ENCODE peak calls at places on chromosome 7, in nine cellular contexts. Y, R, J, A, W, U, L, O and E are unnamed samples.

GRCh38 chr7:150367187-150367510 is 1.5 kb upstream of the REPIN1 start:
- DNase-seq in U (no peak), J (no peak), L (no peak), R (no peak), A (no peak), W (no peak), O (no peak), Y (no peak), E (no peak)

GRCh38 chr7:78620931-78621330 is 822.4 kb downstream of the PHTF2 start:
- DNase-seq in W (no peak), L (no peak), O (no peak), R (no peak), A (no peak), J (no peak), Y (no peak), U (no peak), E (no peak)

GRCh38 chr7:26321440-26321839 is 29.8 kb downstream of the SNX10 start:
- DNase-seq in U (no peak), J (no peak), A (no peak), W (no peak), O (no peak), R (no peak), L (no peak), Y (no peak), E (no peak)

GRCh38 chr7:45890902-45891461 is 2.7 kb downstream of the IGFBP1 start:
- DNase-seq in W (no peak), Y (no peak), L (no peak), U (no peak), R (no peak), J (peak), A (no peak), O (no peak), E (no peak)

GRCh38 chr7:55490099-55490498 is 82.2 kb downstream of the VOPP1 start:
- DNase-seq in A (no peak), Y (no peak), J (no peak), O (no peak), W (no peak), U (no peak), R (no peak), L (no peak), E (no peak)

GRCh38 chr7:99997545-99998137 is 17.8 kb upstream of the ZKSCAN1 start:
- DNase-seq in U (no peak), W (no peak), L (peak), J (peak), O (peak), Y (peak), R (peak), A (peak), E (peak)

GRCh38 chr7:148962823-148963582 is 65.3 kb downstream of the PDIA4 start:
- DNase-seq in J (peak), A (no peak), W (no peak), R (peak), U (peak), L (peak), O (peak), Y (peak), E (peak)

GRCh38 chr7:55538538-55538937 is 33.8 kb downstream of the VOPP1 start:
- DNase-seq in Y (no peak), A (no peak), O (no peak), L (no peak), U (no peak), W (no peak), J (no peak), R (no peak), E (no peak)

GRCh38 chr7:126803060-126803665 is 449.6 kb downstream of the GRM8 start:
- DNase-seq in U (no peak), O (peak), A (no peak), L (no peak), Y (peak), J (peak), R (no peak), W (no peak), E (no peak)

GRCh38 chr7:5286933-5287332 is 4.2 kb downstream of the SLC29A4 start:
- DNase-seq in L (no peak), Y (no peak), O (no peak), J (no peak), R (no peak), A (no peak), W (no peak), U (no peak), E (no peak)

GRCh38 chr7:41994046-41994745 is 242.8 kb downstream of the GLI3 start:
- DNase-seq in W (no peak), O (no peak), J (no peak), Y (no peak), R (no peak), L (no peak), U (no peak), A (no peak), E (no peak)

GRCh38 chr7:102983602-102984001 is 70.8 kb downstream of the LRRC17 start:
- DNase-seq in A (no peak), O (no peak), Y (no peak), J (no peak), W (no peak), U (no peak), R (no peak), L (no peak), E (no peak)

GRCh38 chr7:137474627-137475026 is 131.1 kb upstream of the PTN start:
- DNase-seq in W (no peak), J (no peak), Y (no peak), O (no peak), R (peak), A (no peak), L (no peak), U (peak), E (peak)

GRCh38 chr7:90175667-90176066 is 21.4 kb downstream of the STEAP1 start:
- DNase-seq in L (no peak), R (no peak), A (no peak), J (no peak), W (no peak), U (no peak), Y (no peak), O (no peak), E (peak)

GRCh38 chr7:80835251-80835650 is 83.6 kb downstream of the SEMA3C start:
- DNase-seq in R (no peak), W (no peak), A (no peak), U (no peak), J (no peak), L (no peak), Y (no peak), O (no peak), E (no peak)

GRCh38 chr7:55094122-55094690 is 75.4 kb downstream of the EGFR start:
- DNase-seq in L (no peak), J (no peak), O (no peak), Y (no peak), A (no peak), U (no peak), W (no peak), R (no peak), E (no peak)

GRCh38 chr7:158564648-158565005 is 23.0 kb downstream of the PTPRN2 start:
- DNase-seq in J (no peak), W (no peak), U (no peak), L (no peak), Y (no peak), R (no peak), A (no peak), O (no peak), E (no peak)

GRCh38 chr7:155399577-155399976 is 58.4 kb upstream of the EN2 start:
- DNase-seq in W (no peak), L (peak), R (no peak), Y (no peak), A (no peak), J (no peak), U (no peak), O (no peak), E (no peak)

GRCh38 chr7:136033413-136034031 is 56.4 kb upstream of the MTPN start:
- DNase-seq in W (no peak), J (no peak), L (no peak), R (no peak), U (no peak), O (no peak), A (no peak), Y (no peak), E (no peak)